ENCODE peak calls at places on chromosome 14, in five cellular contexts. F is GM12878, L is SK-N-SH, W is K562, A is endothelial cell of umbilical vein. R is an unnamed sample.

GRCh38 chr14:68951051-68951797 is 27.9 kb downstream of the ACTN1 start:
- DNase-seq in L (peak), A (peak), W (peak), F (no peak), R (peak)

GRCh38 chr14:101762530-101763101 is 1.1 kb downstream of the PPP2R5C start:
- DNase-seq in W (no peak), F (no peak), L (no peak), A (no peak), R (no peak)

GRCh38 chr14:101781240-101782061 is 19.9 kb downstream of the PPP2R5C start:
- DNase-seq in W (no peak), F (no peak), L (peak), A (no peak), R (no peak)

GRCh38 chr14:88098128-88098527 is 93.2 kb downstream of the GPR65 start:
- DNase-seq in F (no peak), L (no peak), W (no peak), A (no peak), R (no peak)

GRCh38 chr14:75917322-75918251 is 64.2 kb downstream of the TGFB3 start:
- DNase-seq in L (peak), A (no peak), W (no peak), F (no peak), R (no peak)

GRCh38 chr14:102026934-102027333 is 59.9 kb downstream of the HSP90AA1 start:
- DNase-seq in W (no peak), L (no peak), F (no peak), A (no peak), R (no peak)

GRCh38 chr14:42095155-42095554 is 488.5 kb downstream of the LRFN5 start:
- DNase-seq in A (no peak), W (no peak), F (no peak), L (no peak), R (no peak)

GRCh38 chr14:69181491-69181890 is 9.8 kb upstream of the EXD2 start:
- DNase-seq in F (no peak), W (no peak), L (no peak), A (no peak), R (no peak)

GRCh38 chr14:67491741-67492504 is 3.4 kb upstream of the TMEM229B start:
- DNase-seq in L (peak), A (no peak), F (no peak), W (no peak), R (no peak)

GRCh38 chr14:41868396-41868795 is 261.7 kb downstream of the LRFN5 start:
- DNase-seq in W (no peak), F (no peak), A (no peak), L (no peak), R (no peak)

GRCh38 chr14:31441273-31442110 is 15.8 kb downstream of the DTD2 start:
- DNase-seq in W (no peak), F (no peak), L (no peak), A (no peak), R (no peak)

GRCh38 chr14:92578511-92578910 is 64.9 kb downstream of the RIN3 start:
- DNase-seq in L (no peak), W (no peak), A (no peak), F (no peak), R (no peak)

GRCh38 chr14:103367995-103368394 is 17.2 kb upstream of the MARK3 start:
- DNase-seq in W (no peak), A (no peak), L (no peak), F (no peak), R (no peak)

GRCh38 chr14:99186956-99187690 is 84.9 kb downstream of the BCL11B start:
- DNase-seq in A (no peak), L (no peak), F (no peak), W (no peak), R (no peak)

GRCh38 chr14:105326891-105327694 is 12.5 kb downstream of the PACS2 start:
- DNase-seq in F (no peak), A (no peak), L (peak), W (no peak), R (no peak)
- H3K9ac ChIP-seq in F (no peak), A (no peak), L (no peak), W (peak), R (no peak)

DNA sequence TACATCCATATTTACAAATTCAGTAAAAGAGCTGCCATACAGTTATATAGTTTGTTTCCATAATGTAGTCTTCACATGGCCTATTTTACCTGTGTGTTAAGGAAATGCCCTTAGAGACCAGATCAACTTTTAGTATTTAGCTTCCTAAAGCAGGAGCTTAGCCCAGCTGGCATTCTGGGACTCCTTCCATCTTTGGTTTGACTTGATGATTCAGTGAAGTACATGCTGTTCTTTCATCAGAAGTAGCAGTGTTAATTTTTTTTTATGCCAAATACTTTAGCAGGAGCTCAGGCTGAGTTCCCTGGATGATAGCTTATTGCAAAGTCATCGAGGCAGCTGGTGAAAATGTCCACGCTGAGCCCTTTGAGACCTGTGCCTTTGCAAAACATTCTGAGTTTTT is 101.0 kb downstream of the FOXG1 start:
- DNase-seq in L (no peak), W (no peak), F (no peak), A (no peak), R (no peak)
- H3K27ac ChIP-seq in L (no peak), W (no peak), F (no peak), A (no peak), R (no peak)

GRCh38 chr14:93974299-93974698 is 2.1 kb downstream of the ASB2 start:
- DNase-seq in L (no peak), A (no peak), F (no peak), W (no peak), R (no peak)

GRCh38 chr14:93975791-93976476 is 436 bp downstream of the ASB2 start:
- DNase-seq in W (no peak), A (no peak), F (peak), L (no peak), R (no peak)

GRCh38 chr14:93976477-93977057 is at the start of gene ASB2:
- DNase-seq in L (no peak), W (no peak), F (no peak), A (no peak), R (no peak)

GRCh38 chr14:93973607-93974006 is 2.8 kb downstream of the ASB2 start:
- DNase-seq in L (no peak), A (no peak), W (no peak), F (no peak), R (no peak)

GRCh38 chr14:93974833-93975232 is 1.5 kb downstream of the ASB2 start:
- DNase-seq in F (no peak), L (no peak), W (no peak), A (no peak), R (no peak)
- TF ChIP-seq POLR2AphosphoS5 in F (no peak), L (no peak), W (no peak), A (no peak), R (no peak)

DNA sequence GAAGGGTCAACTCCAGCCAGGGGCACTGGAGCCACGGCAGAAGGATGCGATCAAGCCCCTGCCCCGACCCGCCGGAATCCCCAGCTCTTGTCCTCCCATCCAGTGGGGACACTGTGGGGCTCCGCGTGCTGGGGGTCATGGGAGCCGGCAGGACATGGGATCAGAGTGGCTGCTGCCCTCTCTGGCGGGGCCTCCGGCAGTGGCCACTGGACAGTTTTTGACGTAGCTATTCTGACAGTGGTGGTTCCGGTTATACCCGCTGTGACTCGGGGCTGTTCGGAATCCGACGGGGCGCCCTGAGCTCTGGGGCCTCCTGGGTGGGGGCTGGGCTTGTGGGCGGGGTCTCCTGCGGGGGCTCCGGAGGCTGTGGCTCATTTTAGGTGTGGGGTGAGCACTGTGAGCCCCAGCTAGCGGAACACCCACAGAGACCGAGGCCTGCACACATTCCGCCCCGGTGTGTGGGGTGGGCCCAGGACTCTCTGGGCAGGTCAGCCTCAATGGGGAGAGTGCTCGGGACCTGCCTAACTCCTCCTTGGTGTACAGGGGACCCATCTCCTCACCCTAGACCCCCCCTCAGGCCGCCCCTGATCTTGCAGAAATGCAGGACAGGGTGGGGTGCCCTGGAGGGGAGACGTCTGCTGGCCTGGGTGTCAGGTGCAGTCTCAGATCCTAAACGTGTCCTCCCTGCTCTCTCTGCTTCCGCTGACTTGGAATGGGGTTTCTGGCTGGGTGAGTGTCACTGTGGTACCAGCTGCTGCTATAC is 374.2 kb downstream of the TMEM121 start:
- DNase-seq in A (no peak), W (no peak), L (no peak), F (no peak), R (no peak)
- H3K9ac ChIP-seq in A (no peak), W (no peak), L (no peak), F (no peak), R (no peak)

DNA sequence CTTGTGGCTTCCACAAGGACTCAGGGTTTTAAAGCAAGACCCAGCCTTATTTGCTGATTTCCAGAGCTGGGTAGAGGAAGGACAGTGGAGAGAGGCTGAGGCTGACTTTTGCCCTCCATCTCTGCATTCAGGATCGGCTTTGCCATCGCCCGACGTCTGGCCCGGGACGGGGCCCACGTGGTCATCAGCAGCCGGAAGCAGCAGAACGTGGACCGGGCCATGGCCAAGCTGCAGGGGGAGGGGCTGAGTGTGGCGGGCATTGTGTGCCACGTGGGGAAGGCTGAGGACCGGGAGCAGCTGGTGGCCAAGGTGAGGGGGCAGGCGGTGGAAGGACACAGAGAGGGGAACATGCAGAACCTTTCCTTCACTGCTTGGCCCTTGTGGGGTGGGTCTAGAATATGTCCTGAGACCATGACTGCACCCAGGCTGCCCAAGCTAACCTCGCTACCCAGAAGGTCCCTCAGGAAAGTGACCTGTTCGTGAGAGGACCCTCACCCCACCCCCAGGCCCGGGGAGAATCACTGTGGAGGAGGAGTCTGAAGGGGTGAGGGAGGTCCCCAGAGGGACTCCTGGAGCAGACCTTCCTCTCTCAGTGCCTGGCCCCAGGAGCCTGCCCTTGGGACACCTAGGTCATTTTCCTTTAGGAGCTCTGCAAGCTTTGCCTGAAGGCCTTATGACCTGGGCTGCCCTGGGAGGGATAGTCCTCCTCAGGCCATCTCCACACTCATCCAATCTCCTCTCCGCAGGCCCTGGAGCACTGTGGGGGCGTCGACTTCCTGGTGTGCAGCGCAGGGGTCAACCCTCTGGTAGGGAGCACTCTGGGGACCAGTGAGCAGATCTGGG is 3.1 kb downstream of the DHRS2 start:
- DNase-seq in W (no peak), L (no peak), A (no peak), F (no peak), R (no peak)
- H3K27ac ChIP-seq in W (no peak), L (no peak), A (no peak), F (no peak), R (no peak)

R was measured in SK-N-MC.